ENCODE peak calls at places on chromosomes 2 and 18, in seven cellular contexts. I is GM20000, V is uterus, B is astrocyte of the cerebellum, X is thoracic aorta, R is GM13976, C is sigmoid colon. A is an unnamed sample.

GRCh38 chr2:129178356-129178755 is 801.1 kb upstream of the RAB6C start:
- DNase-seq in I (no peak), V (no peak), B (no peak), X (peak), R (no peak), C (no peak), A (no peak)

GRCh38 chr2:219958941-219959340 is 331.5 kb downstream of the SLC4A3 start:
- DNase-seq in I (no peak), V (no peak), B (no peak), X (no peak), R (no peak), C (no peak), A (no peak)

GRCh38 chr2:129812071-129812470 is 167.4 kb upstream of the RAB6C start:
- DNase-seq in I (peak), V (no peak), B (no peak), X (peak), R (no peak), C (no peak), A (no peak)

GRCh38 chr2:53058526-53058925 is 709.1 kb upstream of the CHAC2 start:
- DNase-seq in I (no peak), V (no peak), B (no peak), X (no peak), R (no peak), C (no peak), A (no peak)

GRCh38 chr2:79638410-79638809 is 125.6 kb downstream of the CTNNA2 start:
- DNase-seq in I (no peak), V (no peak), B (no peak), X (no peak), R (no peak), C (no peak), A (no peak)

GRCh38 chr2:234218261-234219180 is 168.0 kb downstream of the SPP2 start:
- DNase-seq in I (no peak), V (no peak), B (no peak), X (no peak), R (no peak), C (no peak), A (no peak)

GRCh38 chr2:230144348-230144747 is 75.4 kb downstream of the SP110 start:
- DNase-seq in I (no peak), V (no peak), B (no peak), X (no peak), R (no peak), C (no peak), A (no peak)

GRCh38 chr2:207603486-207603885 is 21.7 kb downstream of the METTL21A start:
- DNase-seq in I (no peak), V (no peak), B (no peak), X (no peak), R (no peak), C (no peak), A (no peak)

GRCh38 chr18:75210274-75211001 is at the start of gene TSHZ1:
- DNase-seq in I (peak), V (peak), B (peak), X (no peak), R (peak), C (peak), A (no peak)

GRCh38 chr2:19150726-19151125 is 207.7 kb downstream of the OSR1 start:
- DNase-seq in I (no peak), V (no peak), B (no peak), X (no peak), R (no peak), C (no peak), A (no peak)

GRCh38 chr18:10122116-10122515 is 208.3 kb downstream of the VAPA start:
- DNase-seq in I (no peak), V (no peak), B (peak), X (no peak), R (no peak), C (no peak), A (no peak)

GRCh38 chr2:42567806-42568429 is 514 bp upstream of the MTA3 start:
- DNase-seq in I (peak), V (peak), B (no peak), X (no peak), R (peak), C (peak), A (peak)

GRCh38 chr2:205717999-205718398 is 35.7 kb downstream of the NRP2 start:
- DNase-seq in I (no peak), V (no peak), B (no peak), X (no peak), R (no peak), C (no peak), A (no peak)

GRCh38 chr2:71682341-71682740 is 229.0 kb downstream of the DYSF start:
- DNase-seq in I (no peak), V (no peak), B (no peak), X (no peak), R (no peak), C (peak), A (no peak)

GRCh38 chr2:53970898-53971681 is at the start of gene PSME4:
- DNase-seq in I (peak), V (peak), B (peak), X (peak), R (peak), C (peak), A (peak)

GRCh38 chr2:173468394-173468793 is 113.7 kb downstream of the CDCA7 start:
- DNase-seq in I (no peak), V (no peak), B (no peak), X (no peak), R (no peak), C (no peak), A (no peak)

GRCh38 chr2:37618326-37618725 is 53.1 kb downstream of the CDC42EP3 start:
- DNase-seq in I (no peak), V (no peak), B (no peak), X (no peak), R (no peak), C (no peak), A (no peak)

GRCh38 chr2:36811071-36811470 is 114.6 kb downstream of the VIT start:
- DNase-seq in I (no peak), V (no peak), B (no peak), X (no peak), R (no peak), C (no peak), A (no peak)

GRCh38 chr2:10373931-10374330 is 71.2 kb downstream of the HPCAL1 start:
- DNase-seq in I (no peak), V (no peak), B (no peak), X (no peak), R (no peak), C (no peak), A (no peak)

GRCh38 chr2:110157153-110157793 is 41.7 kb upstream of the MALL start:
- DNase-seq in I (peak), V (no peak), B (peak), X (no peak), R (peak), C (no peak), A (no peak)

GRCh38 chr2:203649176-203649814 is 57.1 kb upstream of the CD28 start:
- DNase-seq in I (no peak), V (no peak), B (no peak), X (no peak), R (no peak), C (no peak), A (no peak)

GRCh38 chr2:189466046-189466445 is 24.8 kb downstream of the WDR75 start:
- DNase-seq in I (no peak), V (no peak), B (no peak), X (no peak), R (no peak), C (no peak), A (no peak)

GRCh38 chr2:190413421-190413820 is 5.3 kb downstream of the MFSD6 start:
- DNase-seq in I (no peak), V (no peak), B (no peak), X (no peak), R (no peak), C (no peak), A (no peak)

GRCh38 chr2:228747478-228747877 is 523.6 kb downstream of the PID1 start:
- DNase-seq in I (no peak), V (no peak), B (no peak), X (no peak), R (no peak), C (no peak), A (no peak)

GRCh38 chr2:232761301-232761907 is 15.0 kb downstream of the KCNJ13 start:
- DNase-seq in I (peak), V (no peak), B (peak), X (no peak), R (peak), C (no peak), A (no peak)

GRCh38 chr18:45402485-45403056 is 212.7 kb upstream of the SLC14A2 start:
- DNase-seq in I (no peak), V (no peak), B (peak), X (no peak), R (no peak), C (no peak), A (no peak)

GRCh38 chr2:84939426-84940087 is 31.4 kb upstream of the KCMF1 start:
- DNase-seq in I (peak), V (no peak), B (no peak), X (no peak), R (peak), C (peak), A (no peak)

GRCh38 chr2:26000561-26001211 is 18.4 kb upstream of the KIF3C start:
- DNase-seq in I (no peak), V (no peak), B (no peak), X (peak), R (no peak), C (no peak), A (no peak)

GRCh38 chr2:230914886-230915285 is 10.2 kb downstream of the GPR55 start:
- DNase-seq in I (no peak), V (no peak), B (no peak), X (no peak), R (no peak), C (no peak), A (no peak)

GRCh38 chr2:223297788-223298187 is 245.8 kb downstream of the KCNE4 start:
- DNase-seq in I (no peak), V (no peak), B (no peak), X (no peak), R (no peak), C (no peak), A (no peak)

GRCh38 chr2:26459991-26460612 is 17.8 kb downstream of the OTOF start:
- DNase-seq in I (no peak), V (no peak), B (no peak), X (no peak), R (no peak), C (no peak), A (no peak)

GRCh38 chr2:170177950-170178781 is at the start of gene MYO3B:
- DNase-seq in I (no peak), V (no peak), B (peak), X (no peak), R (no peak), C (no peak), A (no peak)

GRCh38 chr2:170409164-170409535 is 231.2 kb downstream of the MYO3B start:
- DNase-seq in I (peak), V (peak), B (peak), X (peak), R (peak), C (peak), A (peak)

GRCh38 chr2:73894877-73895276 is 2.1 kb downstream of the ACTG2 start:
- DNase-seq in I (no peak), V (no peak), B (no peak), X (no peak), R (no peak), C (peak), A (no peak)

GRCh38 chr2:172095905-172096660 is 6.6 kb downstream of the DLX2 start:
- DNase-seq in I (peak), V (no peak), B (no peak), X (no peak), R (peak), C (no peak), A (peak)

GRCh38 chr2:177169810-177170514 is 42.6 kb upstream of the HNRNPA3 start:
- DNase-seq in I (peak), V (no peak), B (no peak), X (no peak), R (peak), C (no peak), A (no peak)

GRCh38 chr2:11155326-11156059 is at the start of gene SLC66A3:
- DNase-seq in I (no peak), V (no peak), B (peak), X (peak), R (no peak), C (no peak), A (no peak)

GRCh38 chr2:158457092-158457825 is 507 bp downstream of the PKP4 start:
- DNase-seq in I (peak), V (peak), B (no peak), X (no peak), R (peak), C (peak), A (peak)
- TF ChIP-seq CTCF in I (no peak), V (no peak), B (no peak), X (no peak), R (no peak), C (no peak), A (no peak)

DNA sequence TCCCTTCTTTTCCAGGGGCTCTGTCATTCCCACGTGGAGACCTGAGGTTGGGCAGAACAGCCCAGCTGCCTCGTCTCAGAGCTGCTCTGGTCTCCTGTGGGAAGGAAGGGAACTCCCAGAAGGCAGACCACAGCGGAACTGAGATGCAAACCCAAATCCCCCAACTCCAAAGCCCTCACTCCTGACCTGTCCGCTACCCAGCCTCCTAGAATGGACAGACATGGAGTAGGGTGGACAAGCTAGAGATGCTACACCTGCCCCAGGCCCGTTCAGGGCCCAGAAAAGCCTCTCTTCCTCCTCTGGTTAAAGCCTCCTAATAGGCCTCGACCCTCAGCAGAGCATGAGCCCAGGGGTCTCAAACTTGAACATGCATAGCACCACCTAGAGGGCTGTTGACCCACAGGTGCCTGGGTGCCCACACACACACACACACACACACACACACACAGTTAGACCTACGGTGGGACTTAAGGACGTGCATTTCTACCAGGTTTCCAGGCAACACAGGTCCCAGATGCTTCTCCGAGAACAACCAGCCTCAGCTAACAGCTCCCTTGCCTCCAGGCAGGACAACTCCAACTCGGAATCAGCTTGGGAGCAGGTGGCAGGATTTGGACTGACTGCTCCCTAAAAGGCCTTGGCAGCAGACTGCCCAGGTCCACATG is 93.5 kb downstream of the TNS1 start:
- DNase-seq in I (no peak), V (no peak), B (no peak), X (no peak), R (no peak), C (no peak), A (no peak)
- TF ChIP-seq CTCF in I (no peak), V (no peak), B (no peak), X (no peak), R (no peak), C (no peak), A (no peak)

DNA sequence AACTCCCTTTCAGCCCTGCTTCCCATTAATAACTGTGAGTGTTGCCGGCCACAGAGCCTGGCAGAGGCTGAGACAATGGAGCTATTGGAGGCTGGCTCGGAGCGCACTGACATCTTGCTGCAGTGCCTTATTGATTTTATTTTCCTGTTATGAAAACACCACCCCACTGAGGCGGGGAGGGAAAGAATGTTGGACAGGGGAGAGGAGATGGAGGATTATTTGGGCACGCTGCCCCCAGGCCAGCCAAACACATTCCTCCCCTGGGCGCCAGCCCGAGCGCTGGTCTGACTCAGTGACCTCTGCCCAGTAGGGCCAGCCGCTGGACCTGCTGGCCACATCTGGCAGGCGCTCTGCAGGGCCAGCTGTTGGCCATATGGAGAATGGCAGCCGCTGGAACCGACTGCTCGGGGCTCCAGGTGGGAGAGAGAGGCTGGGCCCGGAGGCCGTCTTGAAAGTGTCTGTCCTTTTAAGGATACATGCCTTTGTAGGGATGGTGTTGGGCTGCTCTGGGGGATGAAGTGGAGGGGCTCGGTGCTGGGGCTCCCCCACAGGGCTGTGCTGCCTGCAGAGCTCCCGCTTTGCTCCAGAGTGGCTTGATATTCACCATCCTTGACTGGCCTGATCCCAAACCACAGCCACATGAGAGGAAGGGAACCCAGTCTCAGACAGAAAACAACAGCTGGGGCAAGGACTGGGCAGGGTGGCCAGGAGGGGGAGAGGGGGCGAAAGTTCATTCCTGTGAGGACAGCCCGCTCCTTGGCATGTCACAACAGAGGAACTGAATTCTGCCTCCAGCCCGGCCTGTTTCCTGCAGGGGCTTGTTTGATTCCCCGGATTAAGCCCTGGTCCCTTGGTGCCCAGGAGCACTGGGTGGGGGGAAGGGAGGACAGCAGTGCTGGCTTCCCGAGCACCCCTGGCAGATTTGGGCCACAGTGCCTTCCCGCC is 179.0 kb downstream of the KLHL29 start:
- DNase-seq in I (no peak), V (no peak), B (peak), X (no peak), R (no peak), C (peak), A (no peak)
- TF ChIP-seq CTCF in I (no peak), V (no peak), B (peak), X (peak), R (no peak), C (peak), A (no peak)

GRCh38 chr18:47829831-47830230 is 100.6 kb downstream of the SMAD2 start:
- DNase-seq in I (no peak), V (no peak), B (no peak), X (no peak), R (no peak), C (no peak), A (no peak)
- TF ChIP-seq CTCF in I (no peak), V (no peak), B (no peak), X (no peak), R (no peak), C (no peak), A (no peak)

DNA sequence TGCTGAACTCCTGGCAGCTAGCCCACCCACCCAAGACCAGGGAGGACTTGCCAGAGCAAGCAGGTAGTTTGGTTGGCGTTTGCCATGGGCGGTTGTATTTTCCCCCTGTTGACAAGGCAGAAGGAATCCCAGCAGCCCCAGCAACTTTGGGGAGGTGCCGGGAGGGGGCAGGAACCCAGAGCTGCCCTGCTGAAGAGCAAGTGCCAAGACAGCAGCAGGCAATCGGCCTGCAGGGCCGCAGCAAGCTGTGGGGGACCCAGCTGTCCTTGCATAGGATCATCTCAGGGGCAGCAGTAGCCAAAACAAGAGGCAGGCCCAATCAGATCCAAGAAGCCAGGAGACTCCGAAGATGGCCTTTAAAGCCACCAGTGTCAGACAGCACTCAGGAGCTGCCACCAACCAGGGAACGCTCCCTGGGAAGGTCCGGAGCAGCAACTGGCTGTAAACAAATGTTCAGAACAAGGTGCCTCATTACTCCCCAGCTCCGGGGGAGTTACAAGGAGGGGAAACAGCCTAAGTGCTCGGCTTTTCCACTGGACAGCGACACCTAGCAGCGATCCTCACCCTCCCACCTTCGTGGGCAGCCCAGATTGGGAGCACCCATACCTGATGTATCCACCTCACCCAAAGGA is 2.1 kb downstream of the ST8SIA5 start:
- DNase-seq in I (peak), V (no peak), B (no peak), X (no peak), R (no peak), C (no peak), A (no peak)
- TF ChIP-seq CTCF in I (no peak), V (no peak), B (peak), X (no peak), R (no peak), C (no peak), A (no peak)

GRCh38 chr18:12315911-12316310 is 7.9 kb downstream of the TUBB6 start:
- DNase-seq in I (no peak), V (no peak), B (no peak), X (no peak), R (no peak), C (peak), A (no peak)

GRCh38 chr18:12318334-12318697 is 10.3 kb downstream of the TUBB6 start:
- DNase-seq in I (no peak), V (no peak), B (no peak), X (no peak), R (no peak), C (peak), A (no peak)

GRCh38 chr18:12318857-12319256 is 10.8 kb downstream of the TUBB6 start:
- DNase-seq in I (no peak), V (no peak), B (no peak), X (no peak), R (no peak), C (no peak), A (no peak)

GRCh38 chr18:12315481-12315880 is 7.4 kb downstream of the TUBB6 start:
- DNase-seq in I (no peak), V (no peak), B (no peak), X (no peak), R (no peak), C (peak), A (no peak)

DNA sequence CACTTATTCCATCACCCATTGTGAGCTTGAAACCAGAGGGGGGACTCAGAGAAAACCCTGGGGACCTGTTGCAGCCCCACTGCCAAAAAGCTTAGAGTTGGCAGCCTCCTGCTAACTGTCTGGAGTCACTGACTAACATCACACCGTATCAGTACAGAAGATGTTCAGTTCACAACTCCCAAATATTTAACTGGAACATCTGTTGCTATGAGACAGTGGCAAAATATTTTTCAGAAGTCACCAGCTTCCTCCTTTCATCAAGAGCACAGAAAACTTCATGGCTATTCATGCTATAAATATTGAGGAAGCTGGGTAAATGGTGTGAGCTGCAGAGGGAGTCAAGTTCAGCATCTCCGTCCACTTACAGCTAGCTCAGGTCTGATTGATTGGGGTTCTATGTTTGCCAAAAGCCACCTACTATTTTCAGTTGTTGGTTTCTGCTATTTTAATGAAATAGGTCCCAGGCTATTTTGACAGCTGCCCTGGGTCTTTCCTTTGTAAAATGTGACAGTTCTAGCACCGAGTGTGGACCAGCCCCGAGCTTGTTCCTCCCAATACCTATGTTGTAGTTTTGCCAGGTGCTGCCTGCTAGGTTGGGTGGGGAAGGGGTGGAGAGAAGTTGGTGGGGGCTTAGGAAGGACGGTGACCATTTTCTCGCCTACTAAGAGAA is 9.8 kb downstream of the TUBB6 start:
- DNase-seq in I (no peak), V (no peak), B (no peak), X (no peak), R (no peak), C (no peak), A (no peak)
- TF ChIP-seq CTCF in I (no peak), V (no peak), B (no peak), X (no peak), R (no peak), C (no peak), A (no peak)